ENCODE peak calls at places on chromosomes 11 and 22, in five cellular contexts. W is body of pancreas, N is A549, P is suprapubic skin, M is PC-9. D is an unnamed sample.
A peak's percentile ranks its signal among the peaks of the same experiment; 100 is the strongest.

GRCh38 chr11:28342704-28343103 is 234.5 kb downstream of the METTL15 start:
- DNase-seq in P (no peak), W (no peak), M (no peak), N (peak; percentile 12), D (no peak)

GRCh38 chr11:27754035-27755017 is 54.1 kb upstream of the BDNF start:
- DNase-seq in W (no peak), N (no peak), P (no peak), M (peak; percentile 37), D (peak; percentile 5)

GRCh38 chr11:19244084-19244483 is 3.3 kb upstream of the E2F8 start:
- DNase-seq in W (peak; percentile 40), P (no peak), M (peak; percentile 96), N (no peak), D (peak; percentile 67)

GRCh38 chr22:31800065-31800464 is 46.2 kb downstream of the DEPDC5 start:
- DNase-seq in W (no peak), N (peak; percentile 4), P (no peak), M (peak; percentile 97), D (peak; percentile 57)

GRCh38 chr11:114026355-114026754 is 33.2 kb upstream of the ZBTB16 start:
- DNase-seq in P (peak; percentile 10), M (no peak), W (no peak), N (peak; percentile 18), D (no peak)

GRCh38 chr11:133911169-133911568 is 45.6 kb downstream of the IGSF9B start:
- DNase-seq in N (peak; percentile 13), P (no peak), W (no peak), M (no peak), D (no peak)

GRCh38 chr11:118622376-118623290 is 15.2 kb downstream of the PHLDB1 start:
- DNase-seq in N (peak; percentile 74), P (peak; percentile 72), M (peak; percentile 98), W (peak; percentile 53), D (peak; percentile 86)

GRCh38 chr11:110470716-110471115 is 41.0 kb downstream of the FDX1 start:
- DNase-seq in W (no peak), M (no peak), P (no peak), N (no peak), D (no peak)

GRCh38 chr11:77705195-77705876 is 67.7 kb upstream of the CLNS1A start:
- DNase-seq in P (no peak), N (peak; percentile 51), W (no peak), M (peak; percentile 73), D (peak; percentile 41)

GRCh38 chr22:41415554-41415953 is 31.0 kb downstream of the TOB2 start:
- DNase-seq in P (no peak), M (no peak), W (no peak), N (no peak), D (no peak)

GRCh38 chr22:24157783-24158170 is 23.5 kb upstream of the SUSD2 start:
- DNase-seq in N (no peak), W (no peak), M (no peak), P (no peak), D (no peak)

GRCh38 chr11:528815-529728 is 6.3 kb downstream of the HRAS start:
- DNase-seq in P (no peak), W (no peak), N (no peak), M (no peak), D (no peak)

GRCh38 chr11:117748771-117749540 is 48.1 kb downstream of the DSCAML1 start:
- DNase-seq in N (no peak), M (no peak), W (no peak), P (no peak), D (no peak)

GRCh38 chr11:46247664-46248063 is 29.8 kb upstream of the CREB3L1 start:
- DNase-seq in W (peak; percentile 84), P (no peak), N (peak; percentile 81), M (peak; percentile 72), D (peak; percentile 55)

GRCh38 chr11:118618115-118618990 is 10.9 kb downstream of the PHLDB1 start:
- DNase-seq in N (no peak), W (peak; percentile 36), P (peak; percentile 84), M (no peak), D (no peak)

GRCh38 chr11:34650528-34650927 is 29.6 kb downstream of the EHF start:
- DNase-seq in M (no peak), W (no peak), N (no peak), P (no peak), D (no peak)

GRCh38 chr11:5226732-5227327 is at the start of gene HBB:
- DNase-seq in M (no peak), N (no peak), W (no peak), P (no peak), D (no peak)

GRCh38 chr11:65766535-65766934 is 14.2 kb downstream of the AP5B1 start:
- DNase-seq in P (no peak), N (no peak), W (no peak), M (no peak), D (no peak)

GRCh38 chr11:47606731-47607130 is 12.5 kb upstream of the C1QTNF4 start:
- DNase-seq in W (no peak), M (no peak), N (no peak), P (peak; percentile 40), D (no peak)

GRCh38 chr11:17013548-17014320 is 480 bp downstream of the PLEKHA7 start:
- DNase-seq in W (peak; percentile 55), M (peak; percentile 36), N (no peak), P (no peak), D (peak; percentile 16)

GRCh38 chr11:13620063-13620462 is 48.4 kb upstream of the FAR1 start:
- DNase-seq in P (no peak), N (no peak), W (no peak), M (no peak), D (no peak)

GRCh38 chr11:126969865-126970479 is 30.6 kb downstream of the KIRREL3 start:
- DNase-seq in N (peak; percentile 25), W (no peak), M (no peak), P (no peak), D (no peak)

GRCh38 chr11:45852712-45853101 is 5.4 kb downstream of the CRY2 start:
- DNase-seq in N (no peak), W (no peak), P (no peak), M (no peak), D (no peak)

GRCh38 chr22:36522662-36523061 is 6.3 kb downstream of the EIF3D start:
- DNase-seq in P (no peak), N (no peak), M (no peak), W (no peak), D (no peak)

GRCh38 chr11:57903441-57904123 is 120.1 kb upstream of the OR9Q1 start:
- DNase-seq in M (peak; percentile 73), P (peak; percentile 67), W (peak; percentile 38), N (peak; percentile 45), D (peak; percentile 81)

GRCh38 chr22:23218867-23219251 is 38.5 kb downstream of the BCR start:
- DNase-seq in W (peak; percentile 67), P (no peak), N (no peak), M (no peak), D (no peak)

GRCh38 chr11:3949132-3949531 is 93.7 kb downstream of the STIM1 start:
- DNase-seq in P (no peak), N (no peak), M (no peak), W (no peak), D (no peak)

GRCh38 chr11:18080451-18080850 is 25.4 kb downstream of the SAAL1 start:
- DNase-seq in P (no peak), M (no peak), N (no peak), W (no peak), D (no peak)

GRCh38 chr22:37345863-37346514 is 63.7 kb downstream of the CYTH4 start:
- DNase-seq in W (no peak), M (no peak), N (no peak), P (no peak), D (no peak)

GRCh38 chr11:123033895-123034294 is 28.0 kb downstream of the HSPA8 start:
- DNase-seq in N (no peak), W (no peak), P (no peak), M (no peak), D (no peak)

DNA sequence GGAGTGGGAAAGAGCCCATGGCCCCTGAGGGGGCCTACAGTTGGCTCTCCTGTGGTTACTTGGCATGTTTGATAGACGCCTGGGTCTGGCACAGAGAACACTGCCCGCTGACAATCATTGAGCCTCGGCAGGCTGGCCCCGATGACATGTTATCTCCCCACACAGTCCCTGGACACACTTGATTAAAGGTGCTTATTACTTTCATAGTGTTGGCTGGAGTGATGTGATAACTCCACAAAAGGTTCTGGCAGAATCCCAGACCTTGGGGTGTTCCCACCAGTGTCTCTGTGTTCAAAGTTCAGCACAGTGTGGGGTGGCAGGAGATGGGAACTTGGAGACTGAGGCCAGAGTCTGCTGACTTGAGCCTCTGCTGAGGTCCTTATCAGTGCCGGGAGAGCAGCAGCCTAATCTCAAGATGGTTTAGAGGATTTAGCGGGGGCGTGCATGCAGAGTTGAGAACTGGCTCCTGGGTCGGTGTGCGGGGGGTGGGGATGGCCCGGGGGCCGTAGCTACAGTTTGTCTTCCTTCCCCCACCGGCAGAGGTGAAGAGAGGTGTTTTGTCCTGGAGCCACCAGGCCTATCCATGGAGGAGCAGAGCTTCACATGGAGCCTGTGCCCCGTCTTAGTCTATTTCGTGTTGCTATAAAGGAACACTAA is 22.5 kb downstream of the PARVB start:
- DNase-seq in M (no peak), P (no peak), N (no peak), W (no peak), D (no peak)
- H3K27ac ChIP-seq in M (no peak overlapping the region), P (no peak overlapping the region), N (no peak overlapping the region), W (no peak overlapping the region), D (no peak overlapping the region)

GRCh38 chr22:30214703-30215405 is 31.7 kb downstream of the LIF start:
- DNase-seq in M (peak; percentile 66), P (no peak), W (no peak), N (no peak), D (no peak)

GRCh38 chr22:30210235-30210831 is 36.2 kb downstream of the LIF start:
- DNase-seq in N (peak; percentile 89), W (peak; percentile 63), M (peak; percentile 98), P (no peak), D (peak; percentile 77)

GRCh38 chr22:30212996-30213441 is 33.5 kb downstream of the LIF start:
- DNase-seq in N (no peak), P (no peak), W (no peak), M (no peak), D (no peak)

GRCh38 chr22:30211124-30211820 is 35.3 kb downstream of the LIF start:
- DNase-seq in M (no peak), P (no peak), W (no peak), N (no peak), D (no peak)

DNA sequence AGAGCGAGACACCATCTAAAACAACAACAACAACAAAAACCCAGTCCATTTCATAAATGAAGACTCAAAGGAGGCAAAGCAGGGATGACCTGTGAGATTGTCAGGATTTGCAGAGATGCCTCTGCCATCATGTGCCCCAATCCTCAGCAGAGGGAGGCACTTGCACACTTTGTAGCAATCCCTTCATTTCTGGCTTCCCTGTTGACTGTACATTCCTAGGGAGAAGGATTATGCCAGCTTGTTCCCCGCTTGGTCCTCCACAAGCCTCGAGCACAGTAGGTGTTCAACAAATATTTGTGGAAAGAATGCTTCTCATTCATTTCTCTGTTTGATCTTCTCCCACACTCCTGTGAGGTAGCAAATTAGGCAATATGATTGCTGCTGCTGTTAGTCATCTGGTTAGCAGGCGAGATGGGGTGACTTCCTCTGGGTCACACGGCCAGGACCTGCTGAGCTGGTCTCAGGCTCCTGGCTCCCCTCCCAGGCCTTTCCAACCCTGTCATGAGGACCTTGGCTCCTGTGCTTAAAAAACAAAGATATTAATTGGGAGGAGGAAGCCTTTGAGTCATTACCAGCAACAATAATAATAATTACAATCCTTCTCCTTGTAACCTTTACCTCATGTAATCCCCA is 34.1 kb downstream of the LIF start:
- DNase-seq in M (peak; percentile 100), W (peak; percentile 92), N (peak; percentile 98), P (peak; percentile 85), D (peak; percentile 80)
- TF ChIP-seq CTCF in M (no peak), W (no peak), N (peak; percentile 12), P (no peak), D (no peak)

GRCh38 chr11:86559311-86559945 is 113.0 kb downstream of the ME3 start:
- DNase-seq in P (no peak), N (no peak), W (no peak), M (no peak), D (peak; percentile 80)
- H3K27ac ChIP-seq in P (peak overlapping the region; percentile 77), N (peak overlapping the region; percentile 43), W (no peak overlapping the region), M (no peak overlapping the region), D (peak overlapping the region; percentile 92)

GRCh38 chr11:72333657-72334056 is 89.7 kb upstream of the PHOX2A start:
- DNase-seq in N (peak; percentile 6), P (no peak), W (no peak), M (no peak), D (no peak)
- TF ChIP-seq CTCF in N (no peak), P (no peak), W (no peak), M (no peak), D (no peak)

D was measured in RWPE1.